ENCODE peak calls at places on chromosomes 4 and X, in seven cellular contexts. F is heart right ventricle; D is CD8-positive, alpha-beta T cell; L is adipocyte; T is fibroblast of lung; Y is right lobe of liver; W is endodermal cell. C is an unnamed sample. For H3K4me1, the result is how much of the 10 kb centered on the place peaks cover.

GRCh38 chrX:12315526-12315925 is 177.3 kb downstream of the FRMPD4 start:
- DNase-seq in F (no peak), D (no peak), L (no peak), T (no peak), Y (no peak), W (no peak), C (no peak)

GRCh38 chrX:149871940-149872339 is 9.0 kb upstream of the MAGEA8 start:
- DNase-seq in F (no peak), D (peak), L (no peak), T (peak), Y (no peak), W (peak), C (peak)

GRCh38 chr4:26874110-26874509 is 13.5 kb downstream of the STIM2 start:
- DNase-seq in F (no peak), D (peak), L (no peak), T (no peak), Y (no peak), W (peak), C (no peak)

GRCh38 chr4:147825451-147826287 is 93.8 kb downstream of the ARHGAP10 start:
- DNase-seq in F (peak), D (no peak), L (no peak), T (peak), Y (no peak), W (no peak), C (peak)

GRCh38 chrX:72094894-72095293 is 36.8 kb downstream of the RTL5 start:
- DNase-seq in F (peak), D (peak), L (no peak), T (peak), Y (no peak), W (peak), C (peak)

GRCh38 chr4:146165840-146166239 is 9.7 kb upstream of the LSM6 start:
- DNase-seq in F (no peak), D (no peak), L (peak), T (peak), Y (no peak), W (no peak), C (no peak)

GRCh38 chrX:3697701-3698279 is 15.7 kb downstream of the PRKX start:
- DNase-seq in F (peak), D (no peak), L (peak), T (peak), Y (no peak), W (peak), C (no peak)

GRCh38 chr4:8528713-8529112 is 51.5 kb upstream of the GPR78 start:
- DNase-seq in F (no peak), D (no peak), L (peak), T (peak), Y (no peak), W (no peak), C (no peak)

GRCh38 chr4:99180367-99181169 is 36.5 kb upstream of the ADH4 start:
- DNase-seq in F (no peak), D (no peak), L (peak), T (peak), Y (no peak), W (no peak), C (no peak)

GRCh38 chrX:97267916-97268680 is 384.4 kb downstream of the RPA4 start:
- DNase-seq in F (no peak), D (no peak), L (peak), T (peak), Y (no peak), W (no peak), C (no peak)

GRCh38 chrX:104522386-104522785 is 43.6 kb upstream of the IL1RAPL2 start:
- DNase-seq in F (no peak), D (no peak), L (no peak), T (no peak), Y (no peak), W (peak), C (no peak)

GRCh38 chr4:20151436-20151835 is 100.3 kb upstream of the SLIT2 start:
- DNase-seq in F (no peak), D (no peak), L (peak), T (peak), Y (no peak), W (no peak), C (no peak)

GRCh38 chrX:99722094-99722493 is 688.0 kb downstream of the PCDH19 start:
- DNase-seq in F (no peak), D (no peak), L (no peak), T (no peak), Y (no peak), W (peak), C (no peak)

GRCh38 chr4:139014391-139015268 is 951 bp upstream of the NOCT start:
- DNase-seq in F (no peak), D (no peak), L (peak), T (peak), Y (no peak), W (peak), C (no peak)

GRCh38 chr4:113024373-113024772 is 25.1 kb upstream of the ANK2 start:
- DNase-seq in F (no peak), D (no peak), L (no peak), T (no peak), Y (no peak), W (no peak), C (no peak)

GRCh38 chr4:141636077-141636770 is at the start of gene IL15:
- DNase-seq in F (peak), D (peak), L (peak), T (peak), Y (peak), W (peak), C (peak)

GRCh38 chr4:39840027-39840426 is 137.7 kb downstream of the PDS5A start:
- DNase-seq in F (no peak), D (no peak), L (no peak), T (no peak), Y (no peak), W (no peak), C (no peak)

GRCh38 chr4:173318648-173319211 is 15.4 kb downstream of the HMGB2 start:
- DNase-seq in F (no peak), D (no peak), L (peak), T (peak), Y (no peak), W (no peak), C (no peak)

GRCh38 chr4:3339566-3339965 is 46.7 kb downstream of the RGS12 start:
- DNase-seq in F (no peak), D (no peak), L (no peak), T (no peak), Y (no peak), W (no peak), C (no peak)

GRCh38 chr4:139176299-139177048 is 544 bp downstream of the ELF2 start:
- DNase-seq in F (peak), D (peak), L (peak), T (peak), Y (peak), W (peak), C (peak)

GRCh38 chrX:11531226-11531625 is 134.5 kb downstream of the ARHGAP6 start:
- DNase-seq in F (no peak), D (no peak), L (peak), T (peak), Y (no peak), W (no peak), C (no peak)

GRCh38 chr4:152516156-152516555 is 19.7 kb downstream of the FBXW7 start:
- DNase-seq in F (no peak), D (no peak), L (peak), T (peak), Y (no peak), W (peak), C (no peak)

GRCh38 chr4:163493643-163494359 is 689 bp upstream of the TMA16 start:
- DNase-seq in F (peak), D (no peak), L (no peak), T (no peak), Y (no peak), W (no peak), C (peak)

GRCh38 chr4:40763228-40763716 is 13.5 kb downstream of the NSUN7 start:
- DNase-seq in F (no peak), D (no peak), L (peak), T (peak), Y (no peak), W (no peak), C (no peak)

GRCh38 chr4:6258026-6258360 is 11.7 kb upstream of the WFS1 start:
- DNase-seq in F (no peak), D (no peak), L (no peak), T (no peak), Y (no peak), W (no peak), C (no peak)

GRCh38 chr4:70945452-70946055 is 43.4 kb downstream of the MOB1B start:
- DNase-seq in F (no peak), D (no peak), L (peak), T (peak), Y (no peak), W (no peak), C (no peak)

GRCh38 chr4:111037591-111037990 is 414.7 kb upstream of the PITX2 start:
- DNase-seq in F (no peak), D (no peak), L (no peak), T (no peak), Y (no peak), W (no peak), C (no peak)
- H3K4me1 ChIP-seq in F (under half), D (under half), L (under half), T (under half), Y (under half), W (under half), C (under half)

GRCh38 chr4:183393446-183393845 is 51.0 kb upstream of the CDKN2AIP start:
- DNase-seq in F (no peak), D (no peak), L (no peak), T (no peak), Y (no peak), W (no peak), C (no peak)

GRCh38 chr4:183390374-183390773 is 54.1 kb upstream of the CDKN2AIP start:
- DNase-seq in F (no peak), D (no peak), L (no peak), T (no peak), Y (no peak), W (no peak), C (no peak)

GRCh38 chr4:183388777-183389176 is 55.7 kb upstream of the CDKN2AIP start:
- DNase-seq in F (no peak), D (no peak), L (no peak), T (no peak), Y (no peak), W (no peak), C (no peak)

GRCh38 chr4:183392377-183392776 is 52.1 kb upstream of the CDKN2AIP start:
- DNase-seq in F (no peak), D (no peak), L (no peak), T (no peak), Y (no peak), W (no peak), C (no peak)

DNA sequence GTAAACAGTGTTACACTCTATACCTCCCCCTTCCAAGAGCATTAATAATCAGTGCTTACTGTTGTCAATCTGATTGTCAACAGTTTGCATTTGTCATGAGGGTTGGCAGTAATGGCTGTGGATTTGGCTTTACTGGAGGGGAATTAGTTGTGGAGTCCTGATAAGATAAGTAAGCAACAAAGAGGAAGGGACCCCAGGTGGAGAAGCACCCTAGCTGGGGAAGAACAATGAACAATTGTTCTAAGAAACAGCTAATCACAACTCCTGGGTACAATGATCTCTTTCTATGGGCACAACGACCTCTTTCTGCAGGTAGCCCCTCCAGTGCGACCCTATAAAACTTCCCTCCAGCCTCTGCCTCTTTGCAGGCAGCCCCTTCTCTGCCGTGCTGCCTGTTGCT is 53.2 kb upstream of the CDKN2AIP start:
- DNase-seq in F (no peak), D (no peak), L (no peak), T (no peak), Y (no peak), W (peak), C (no peak)
- H3K4me1 ChIP-seq in F (under half), D (under half), L (under half), T (under half), Y (under half), W (under half), C (under half)

GRCh38 chr4:183118585-183118984 is 19.5 kb downstream of the WWC2 start:
- DNase-seq in F (no peak), D (no peak), L (peak), T (peak), Y (no peak), W (no peak), C (no peak)
- H3K4me1 ChIP-seq in F (under half), D (under half), L (under half), T (under half), Y (under half), W (under half), C (under half)

GRCh38 chr4:42636591-42636990 is 20.3 kb downstream of the ATP8A1 start:
- DNase-seq in F (no peak), D (no peak), L (no peak), T (no peak), Y (no peak), W (no peak), C (no peak)

GRCh38 chr4:42633605-42634388 is 23.1 kb downstream of the ATP8A1 start:
- DNase-seq in F (no peak), D (no peak), L (no peak), T (no peak), Y (no peak), W (no peak), C (no peak)

GRCh38 chr4:42630908-42631307 is 26.0 kb downstream of the ATP8A1 start:
- DNase-seq in F (no peak), D (no peak), L (no peak), T (no peak), Y (no peak), W (no peak), C (no peak)

GRCh38 chr4:42628740-42629139 is 28.2 kb downstream of the ATP8A1 start:
- DNase-seq in F (no peak), D (no peak), L (no peak), T (no peak), Y (no peak), W (no peak), C (no peak)

GRCh38 chr4:42632653-42633382 is 24.1 kb downstream of the ATP8A1 start:
- DNase-seq in F (no peak), D (no peak), L (no peak), T (no peak), Y (no peak), W (no peak), C (no peak)
- H3K4me1 ChIP-seq in F (under half), D (half or more), L (under half), T (under half), Y (under half), W (under half), C (under half)

GRCh38 chr4:18127030-18127429 is 105.5 kb upstream of the LCORL start:
- DNase-seq in F (no peak), D (no peak), L (no peak), T (no peak), Y (no peak), W (no peak), C (no peak)
- H3K4me1 ChIP-seq in F (under half), D (under half), L (under half), T (under half), Y (under half), W (under half), C (under half)

DNA sequence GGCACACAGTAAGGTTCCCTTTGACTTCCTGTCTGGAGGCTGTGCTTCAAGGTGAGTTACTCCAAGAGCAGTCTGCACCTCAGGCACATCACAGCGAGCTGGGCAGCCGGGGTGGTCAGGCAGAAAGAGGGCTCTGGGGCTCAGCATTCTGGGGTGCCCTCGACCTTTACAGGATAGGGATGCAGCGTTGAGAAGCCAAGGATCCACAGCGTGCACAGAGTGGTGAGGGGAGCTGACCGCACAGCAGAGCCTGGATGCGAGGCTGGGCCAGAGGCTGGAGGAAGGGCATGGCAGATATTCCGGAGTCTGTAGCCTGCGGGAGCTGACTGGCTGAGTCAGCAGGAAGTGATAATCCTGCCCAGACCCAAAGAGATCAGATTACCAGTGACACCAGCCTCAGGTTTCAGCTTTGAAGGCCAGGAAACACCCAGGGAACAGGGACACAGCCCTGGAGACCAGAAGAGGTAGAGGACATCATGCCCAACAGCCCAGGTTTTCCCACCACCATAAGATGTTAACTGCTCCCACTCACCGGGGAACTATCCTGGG is 38.4 kb upstream of the PDLIM3 start:
- DNase-seq in F (no peak), D (no peak), L (peak), T (peak), Y (no peak), W (peak), C (no peak)
- H3K4me1 ChIP-seq in F (under half), D (under half), L (under half), T (under half), Y (under half), W (under half), C (under half)

DNA sequence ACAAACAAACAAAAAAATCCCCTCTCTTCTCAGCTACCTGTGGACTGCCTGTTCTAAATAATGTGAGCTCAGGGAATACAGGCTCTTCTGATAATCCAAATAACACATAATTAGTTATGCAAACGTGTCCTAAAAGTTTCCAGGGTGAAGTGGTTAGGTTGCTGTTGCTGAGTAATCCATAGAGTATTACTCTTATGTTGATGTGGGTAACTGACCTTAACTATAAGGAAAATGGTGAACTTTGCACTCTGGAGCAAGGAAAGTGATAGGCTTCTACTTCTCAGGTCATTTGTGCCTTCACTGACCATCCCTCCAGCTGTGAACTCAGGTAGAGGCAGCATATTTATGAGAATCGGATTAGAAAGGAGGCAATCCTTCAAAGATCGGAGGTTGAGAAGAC is 19.9 kb downstream of the MSN start:
- DNase-seq in F (no peak), D (no peak), L (no peak), T (no peak), Y (no peak), W (no peak), C (no peak)
- H3K4me1 ChIP-seq in F (half or more), D (half or more), L (half or more), T (under half), Y (under half), W (under half), C (half or more)

DNA sequence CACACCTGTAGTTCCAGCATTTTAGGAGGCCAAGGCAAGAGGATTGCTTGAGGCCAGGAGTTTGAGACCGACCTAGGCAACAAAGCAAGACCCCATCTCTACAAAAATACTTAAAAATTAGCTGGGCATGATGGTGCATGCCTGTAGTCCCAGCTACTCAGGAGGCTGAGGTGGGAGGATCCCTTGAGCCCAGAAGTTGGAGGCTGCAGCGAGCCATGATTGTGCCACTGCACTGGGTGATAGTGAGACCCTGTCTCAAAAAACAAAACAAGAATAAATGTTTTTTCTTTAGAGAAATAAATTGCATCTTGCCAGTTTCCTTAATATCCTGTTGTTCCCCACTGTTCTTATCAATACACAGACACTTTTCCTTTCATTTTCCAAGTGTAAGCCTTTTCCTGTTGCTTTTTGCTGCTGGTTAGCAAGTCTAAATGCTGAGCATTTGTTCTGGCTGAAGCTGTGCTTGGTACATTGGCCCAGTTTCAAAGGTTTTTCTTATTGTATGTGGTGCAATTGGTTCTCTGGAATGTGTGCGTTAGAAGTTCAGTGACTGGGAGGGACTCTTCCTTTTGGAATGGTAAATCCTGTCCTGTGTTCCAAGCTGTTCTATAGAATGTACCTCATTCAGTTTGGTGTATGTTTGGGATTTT is 98.2 kb downstream of the AFF1 start:
- DNase-seq in F (no peak), D (no peak), L (peak), T (peak), Y (no peak), W (no peak), C (no peak)
- H3K4me1 ChIP-seq in F (half or more), D (under half), L (half or more), T (under half), Y (half or more), W (half or more), C (half or more)